ENCODE peak calls at places on chromosomes 7 and 10, in seven cellular contexts. I is body of pancreas, S is Calu3, N is gastrocnemius medialis, C is Peyer's patch, Q is GM12865, J is AG04450. P is an unnamed sample.

GRCh38 chr7:111183373-111183772 is 92.4 kb downstream of the LRRN3 start:
- DNase-seq in J (no peak), I (no peak), Q (no peak), N (no peak), C (no peak), S (no peak), P (no peak)

GRCh38 chr7:156898938-156899337 is 6.0 kb upstream of the LMBR1 start:
- DNase-seq in Q (no peak), I (no peak), S (no peak), C (no peak), N (no peak), J (no peak), P (no peak)

GRCh38 chr7:111014074-111014473 is 76.9 kb upstream of the LRRN3 start:
- DNase-seq in I (no peak), J (no peak), Q (no peak), S (no peak), N (no peak), C (no peak), P (no peak)

GRCh38 chr7:95686109-95686508 is 86.2 kb upstream of the DYNC1I1 start:
- DNase-seq in N (peak), S (peak), J (peak), Q (peak), C (peak), I (peak), P (no peak)

GRCh38 chr10:101287922-101288638 is 58.8 kb upstream of the LBX1 start:
- DNase-seq in I (peak), Q (peak), J (no peak), S (no peak), C (no peak), N (no peak), P (no peak)

GRCh38 chr10:22580711-22581110 is 133.7 kb downstream of the PIP4K2A start:
- DNase-seq in S (no peak), C (no peak), N (no peak), J (no peak), Q (no peak), I (no peak), P (no peak)

GRCh38 chr10:126387041-126387908 is 1.0 kb downstream of the ADAM12 start:
- DNase-seq in I (peak), J (no peak), C (peak), S (peak), Q (no peak), N (no peak), P (peak)

GRCh38 chr10:133526957-133527588 is at the start of gene CYP2E1:
- DNase-seq in S (no peak), J (no peak), N (no peak), Q (no peak), I (no peak), C (no peak), P (no peak)

GRCh38 chr10:100008708-100009282 is 952 bp downstream of the DNMBP start:
- DNase-seq in C (no peak), J (no peak), Q (no peak), N (no peak), I (no peak), S (no peak), P (no peak)

GRCh38 chr7:64890761-64891666 is 12.1 kb upstream of the ZNF273 start:
- DNase-seq in S (no peak), Q (no peak), N (peak), I (no peak), J (no peak), C (no peak), P (no peak)

GRCh38 chr10:80664071-80664680 is 126.5 kb downstream of the SH2D4B start:
- DNase-seq in S (peak), I (peak), Q (peak), N (no peak), J (no peak), C (peak), P (peak)

GRCh38 chr7:44197487-44197886 is 3.3 kb upstream of the YKT6 start:
- DNase-seq in I (no peak), J (no peak), S (no peak), N (no peak), Q (no peak), C (no peak), P (no peak)

GRCh38 chr7:158018971-158019645 is 568.5 kb downstream of the PTPRN2 start:
- DNase-seq in Q (no peak), I (no peak), J (no peak), C (no peak), S (no peak), N (no peak), P (no peak)

GRCh38 chr7:7911756-7912155 is 56.8 kb upstream of the GLCCI1 start:
- DNase-seq in C (no peak), Q (no peak), I (no peak), N (no peak), S (peak), J (no peak), P (no peak)

DNA sequence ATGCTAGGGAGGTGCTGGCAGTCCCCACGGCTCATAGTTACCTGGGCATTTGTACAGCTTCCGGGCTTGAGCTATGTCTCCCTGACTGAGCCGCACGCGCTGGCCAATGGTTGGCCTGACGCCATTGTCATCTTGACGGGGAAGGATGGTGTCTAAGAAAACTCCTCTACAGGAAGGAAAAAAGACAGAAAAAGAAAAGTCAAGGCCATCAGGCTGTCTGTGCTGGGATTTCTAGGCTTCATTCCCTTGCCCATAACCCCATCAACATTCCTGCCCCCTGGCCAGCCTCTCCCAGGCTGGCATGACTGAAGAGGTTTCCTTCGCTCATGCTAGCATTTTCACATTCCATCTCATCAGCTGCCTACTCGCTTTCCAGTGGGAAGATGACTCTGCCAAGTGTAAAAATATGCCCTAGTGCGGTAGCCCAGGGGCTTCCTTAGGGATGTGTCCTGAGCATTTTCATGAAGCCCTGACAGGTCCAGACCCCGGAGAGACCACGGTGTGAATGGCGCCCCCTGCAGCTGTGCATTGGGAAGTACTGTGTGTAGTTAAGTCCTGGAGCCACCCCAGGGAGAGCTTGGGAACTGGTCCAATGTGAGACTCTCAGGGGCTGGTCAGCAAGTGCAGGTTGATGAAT is 54.5 kb upstream of the OPALIN start:
- DNase-seq in S (no peak), J (no peak), I (no peak), C (no peak), Q (no peak), N (no peak), P (no peak)
- TF ChIP-seq CTCF in S (no peak), J (no peak), I (no peak), C (no peak), Q (peak), N (peak), P (no peak)

GRCh38 chr7:145331076-145331475 is 495.2 kb upstream of the TPK1 start:
- DNase-seq in J (no peak), Q (no peak), N (no peak), I (no peak), C (no peak), S (no peak), P (no peak)
- TF ChIP-seq CTCF in J (no peak), Q (no peak), N (no peak), I (no peak), C (no peak), S (no peak), P (no peak)

DNA sequence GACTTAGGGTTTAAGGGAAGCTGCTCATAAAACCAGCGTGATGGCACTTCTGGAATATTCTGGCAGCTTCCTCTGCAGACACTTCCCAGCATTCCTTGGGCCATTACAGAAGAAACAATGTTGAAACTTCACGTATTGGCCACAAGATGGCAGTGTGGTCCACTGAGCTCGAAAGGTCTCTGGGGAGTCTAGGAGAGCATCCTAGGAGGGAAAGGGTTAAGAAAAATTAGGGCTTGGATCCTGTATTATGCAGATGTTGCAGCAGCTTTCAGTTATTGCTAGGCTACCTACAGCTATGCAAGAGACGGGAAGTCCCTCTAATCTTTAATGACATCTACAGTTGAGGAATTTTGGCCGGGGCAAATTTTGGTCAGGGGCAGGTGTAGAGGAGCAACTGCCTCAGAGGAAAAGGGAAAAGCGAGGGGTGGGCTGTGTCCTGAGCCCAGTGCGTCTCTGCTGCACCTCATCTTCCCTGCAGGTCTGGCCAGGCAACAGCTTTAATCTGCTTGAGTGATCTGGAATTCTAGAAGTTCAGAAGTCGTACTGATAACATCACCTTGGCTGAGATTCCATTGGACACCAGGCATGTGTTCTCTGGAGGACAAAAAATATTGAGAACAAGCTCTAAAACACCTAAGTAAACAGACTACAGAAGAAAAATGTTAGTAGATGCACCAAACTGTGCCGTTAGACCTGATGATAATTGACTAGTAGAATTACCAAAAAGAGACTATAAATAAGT is 220.8 kb upstream of the PRSS58 start:
- DNase-seq in I (peak), C (no peak), J (no peak), N (no peak), Q (peak), S (peak), P (peak)
- TF ChIP-seq CTCF in I (peak), C (peak), J (peak), N (peak), Q (peak), S (no peak), P (peak)

GRCh38 chr7:30396379-30396778 is 82.2 kb downstream of the NOD1 start:
- DNase-seq in Q (no peak), J (no peak), C (no peak), I (no peak), N (no peak), S (no peak), P (no peak)
- TF ChIP-seq CTCF in Q (no peak), J (peak), C (no peak), I (no peak), N (no peak), S (no peak), P (peak)

GRCh38 chr7:155489158-155489840 is 31.4 kb downstream of the EN2 start:
- DNase-seq in S (no peak), Q (no peak), C (no peak), N (no peak), J (no peak), I (no peak), P (no peak)
- TF ChIP-seq CTCF in S (no peak), Q (no peak), C (no peak), N (no peak), J (no peak), I (no peak), P (no peak)

GRCh38 chr7:94297397-94297838 is 97.3 kb upstream of the COL1A2 start:
- DNase-seq in J (peak), N (peak), C (no peak), I (no peak), S (no peak), Q (no peak), P (no peak)

GRCh38 chr7:94296886-94297285 is 97.8 kb upstream of the COL1A2 start:
- DNase-seq in J (no peak), S (no peak), I (no peak), C (no peak), Q (no peak), N (no peak), P (no peak)

GRCh38 chr7:94298943-94299342 is 95.8 kb upstream of the COL1A2 start:
- DNase-seq in C (no peak), I (no peak), Q (no peak), N (no peak), S (no peak), J (peak), P (no peak)

GRCh38 chr7:94294471-94295131 is 100.1 kb upstream of the COL1A2 start:
- DNase-seq in S (no peak), I (no peak), J (no peak), Q (no peak), C (no peak), N (no peak), P (no peak)

GRCh38 chr7:94295805-94296204 is 98.9 kb upstream of the COL1A2 start:
- DNase-seq in C (no peak), Q (no peak), J (peak), I (no peak), S (no peak), N (no peak), P (no peak)
- TF ChIP-seq CTCF in C (peak), Q (no peak), J (peak), I (peak), S (no peak), N (peak), P (no peak)